ENCODE peak calls at places on chromosomes 4 and X, in four cellular contexts. Q, X, S and R are unnamed samples.

GRCh38 chr4:145083891-145084640 is 13.9 kb downstream of the ANAPC10 start:
- DNase-seq in Q (no peak), X (no peak), S (no peak), R (no peak)

GRCh38 chr4:67549123-67549522 is 3.8 kb upstream of the CENPC start:
- DNase-seq in Q (no peak), X (no peak), S (no peak), R (no peak)

GRCh38 chr4:162510115-162510514 is 346.3 kb upstream of the FSTL5 start:
- DNase-seq in Q (no peak), X (no peak), S (no peak), R (no peak)

GRCh38 chr4:147788791-147789190 is 56.9 kb downstream of the ARHGAP10 start:
- DNase-seq in Q (peak), X (peak), S (no peak), R (no peak)

GRCh38 chr4:170259631-170260153 is 169.9 kb upstream of the AADAT start:
- DNase-seq in Q (peak), X (peak), S (peak), R (peak)

GRCh38 chrX:140709421-140709846 is at the start of gene LINC00632:
- DNase-seq in Q (no peak), X (no peak), S (no peak), R (no peak)

GRCh38 chr4:68466185-68466584 is 18.9 kb downstream of the TMPRSS11E start:
- DNase-seq in Q (peak), X (no peak), S (no peak), R (peak)

GRCh38 chrX:13110427-13111324 is 66.3 kb upstream of the FAM9C start:
- DNase-seq in Q (peak), X (peak), S (no peak), R (peak)

GRCh38 chr4:125397226-125397625 is 82.5 kb downstream of the FAT4 start:
- DNase-seq in Q (no peak), X (no peak), S (no peak), R (no peak)

GRCh38 chr4:154757713-154758112 is 13.9 kb downstream of the LRAT start:
- DNase-seq in Q (no peak), X (no peak), S (no peak), R (no peak)

GRCh38 chrX:69387559-69388487 is 116.3 kb upstream of the NALF2 start:
- DNase-seq in Q (peak), X (peak), S (peak), R (no peak)

GRCh38 chr4:45030059-45030458 is 303.7 kb upstream of the GNPDA2 start:
- DNase-seq in Q (no peak), X (no peak), S (no peak), R (no peak)

GRCh38 chr4:27624749-27625148 is 764.1 kb downstream of the STIM2 start:
- DNase-seq in Q (no peak), X (no peak), S (no peak), R (no peak)

GRCh38 chr4:148057425-148058020 is 325.6 kb downstream of the ARHGAP10 start:
- DNase-seq in Q (no peak), X (no peak), S (no peak), R (no peak)

GRCh38 chrX:48458711-48459110 is 11.3 kb downstream of the SLC38A5 start:
- DNase-seq in Q (no peak), X (no peak), S (no peak), R (no peak)

GRCh38 chr4:169315530-169316306 is 45.0 kb upstream of the SH3RF1 start:
- DNase-seq in Q (peak), X (no peak), S (no peak), R (no peak)

GRCh38 chr4:169621754-169622481 is 1.5 kb downstream of the CLCN3 start:
- DNase-seq in Q (no peak), X (no peak), S (no peak), R (no peak)

GRCh38 chr4:48603366-48604003 is 113.4 kb downstream of the ZAR1 start:
- DNase-seq in Q (no peak), X (no peak), S (no peak), R (no peak)

GRCh38 chrX:3582421-3582820 is 131.0 kb downstream of the PRKX start:
- DNase-seq in Q (no peak), X (no peak), S (no peak), R (no peak)

GRCh38 chr4:7491915-7492314 is 57.2 kb upstream of the PSAPL1 start:
- DNase-seq in Q (no peak), X (no peak), S (no peak), R (no peak)

GRCh38 chr4:14716622-14717021 is 285.7 kb upstream of the CPEB2 start:
- DNase-seq in Q (no peak), X (no peak), S (no peak), R (no peak)

GRCh38 chr4:69092190-69092589 is 4.1 kb upstream of the UGT2B7 start:
- DNase-seq in Q (no peak), X (no peak), S (no peak), R (peak)

GRCh38 chr4:183960912-183961569 is 55.9 kb downstream of the STOX2 start:
- DNase-seq in Q (no peak), X (no peak), S (no peak), R (no peak)

GRCh38 chr4:6763330-6763851 is 19.1 kb upstream of the KIAA0232 start:
- DNase-seq in Q (no peak), X (no peak), S (no peak), R (no peak)

GRCh38 chrX:73206366-73206765 is 8.3 kb downstream of the NAP1L2 start:
- DNase-seq in Q (no peak), X (no peak), S (no peak), R (no peak)

GRCh38 chr4:106816501-106816900 is 219.6 kb downstream of the DKK2 start:
- DNase-seq in Q (no peak), X (no peak), S (no peak), R (no peak)

GRCh38 chr4:67721770-67722597 is 21.0 kb upstream of the UBA6 start:
- DNase-seq in Q (no peak), X (no peak), S (no peak), R (no peak)

GRCh38 chr4:47031011-47031678 is at the start of gene GABRB1:
- DNase-seq in Q (peak), X (no peak), S (peak), R (no peak)

GRCh38 chr4:6250235-6250983 is 19.2 kb upstream of the WFS1 start:
- DNase-seq in Q (peak), X (no peak), S (no peak), R (peak)

GRCh38 chr4:131509521-131509920 is 1639.6 kb upstream of the PCDH10 start:
- DNase-seq in Q (peak), X (no peak), S (no peak), R (peak)

GRCh38 chrX:154698630-154699248 is 45.4 kb upstream of the CTAG2 start:
- DNase-seq in Q (no peak), X (no peak), S (no peak), R (no peak)

GRCh38 chrX:38008658-38009057 is 2.3 kb downstream of the SYTL5 start:
- DNase-seq in Q (no peak), X (no peak), S (no peak), R (no peak)

GRCh38 chr4:24576276-24576675 is 8.1 kb downstream of the DHX15 start:
- DNase-seq in Q (no peak), X (no peak), S (no peak), R (no peak)

GRCh38 chr4:156547439-156547838 is 424.2 kb downstream of the PDGFC start:
- DNase-seq in Q (peak), X (peak), S (no peak), R (peak)

GRCh38 chr4:85836588-85836987 is 361.6 kb downstream of the ARHGAP24 start:
- DNase-seq in Q (no peak), X (no peak), S (no peak), R (no peak)

GRCh38 chr4:28362169-28362568 is 1501.5 kb downstream of the STIM2 start:
- DNase-seq in Q (no peak), X (no peak), S (no peak), R (no peak)

GRCh38 chr4:44118971-44119680 is 329.5 kb downstream of the KCTD8 start:
- DNase-seq in Q (no peak), X (no peak), S (no peak), R (no peak)

GRCh38 chr4:48939785-48940184 is 33.2 kb upstream of the OCIAD2 start:
- DNase-seq in Q (peak), X (no peak), S (peak), R (peak)

GRCh38 chrX:15790766-15791380 is 589 bp downstream of the ZRSR2 start:
- DNase-seq in Q (no peak), X (no peak), S (no peak), R (no peak)